ENCODE peak calls at places on chromosomes 12 and 14, in seven cellular contexts. G, X, F, J, D, Q and M are unnamed samples.
A peak's percentile ranks its signal among the peaks of the same experiment; 100 is the strongest.

GRCh38 chr12:123388218-123388947 is 4.5 kb downstream of the KMT5A start:
- DNase-seq in D (peak; percentile 82), F (peak; percentile 63), Q (peak; percentile 90), J (peak; percentile 68), G (peak; percentile 62), X (peak; percentile 83), M (peak; percentile 86)

GRCh38 chr12:31715283-31715825 is 13.5 kb downstream of the AMN1 start:
- DNase-seq in G (no peak), D (no peak), X (peak; percentile 78), Q (no peak), J (peak; percentile 24), F (peak; percentile 2), M (no peak)

GRCh38 chr14:30299915-30300314 is 259.0 kb upstream of the G2E3 start:
- DNase-seq in D (no peak), J (no peak), X (no peak), Q (no peak), G (no peak), F (no peak), M (no peak)

GRCh38 chr14:51458563-51458955 is 193.2 kb upstream of the FRMD6 start:
- DNase-seq in F (peak; percentile 74), Q (no peak), D (no peak), X (no peak), J (no peak), G (no peak), M (no peak)

GRCh38 chr12:9925746-9926393 is 6.3 kb downstream of the CLEC2A start:
- DNase-seq in G (no peak), Q (no peak), X (peak; percentile 52), J (peak; percentile 50), F (peak; percentile 65), D (no peak), M (no peak)

GRCh38 chr14:47921133-47921532 is 245.7 kb upstream of the MDGA2 start:
- DNase-seq in Q (no peak), X (no peak), G (no peak), F (no peak), J (no peak), D (no peak), M (no peak)

GRCh38 chr12:75661927-75662326 is 150.5 kb upstream of the KRR1 start:
- DNase-seq in J (no peak), D (no peak), Q (no peak), G (no peak), F (peak; percentile 91), X (no peak), M (no peak)

GRCh38 chr14:31030406-31030805 is 4.2 kb upstream of the STRN3 start:
- DNase-seq in J (no peak), F (no peak), X (no peak), G (no peak), D (no peak), Q (no peak), M (no peak)

GRCh38 chr14:34750670-34751069 is 36.3 kb upstream of the CFL2 start:
- DNase-seq in Q (no peak), J (no peak), D (no peak), F (peak; percentile 69), X (no peak), G (no peak), M (no peak)

GRCh38 chr12:2052861-2053674 is at the start of gene CACNA1C:
- DNase-seq in F (peak; percentile 59), X (peak; percentile 41), J (peak; percentile 30), Q (peak; percentile 87), G (no peak), D (peak; percentile 46), M (no peak)

GRCh38 chr12:13336216-13336615 is 139.7 kb downstream of the EMP1 start:
- DNase-seq in D (no peak), G (no peak), Q (no peak), F (no peak), X (no peak), J (no peak), M (no peak)

GRCh38 chr14:45686771-45687170 is 433.8 kb upstream of the MIS18BP1 start:
- DNase-seq in G (no peak), J (no peak), Q (no peak), D (no peak), F (peak; percentile 35), X (no peak), M (no peak)

GRCh38 chr12:88291498-88292131 is 149.5 kb downstream of the TMTC3 start:
- DNase-seq in X (no peak), G (no peak), Q (no peak), J (peak; percentile 12), D (no peak), F (no peak), M (no peak)

GRCh38 chr12:52193991-52194390 is 2.2 kb upstream of the KRT80 start:
- DNase-seq in D (no peak), Q (no peak), F (no peak), G (no peak), J (no peak), X (no peak), M (no peak)

GRCh38 chr12:21647179-21647578 is 10.5 kb downstream of the LDHB start:
- DNase-seq in F (no peak), D (no peak), X (no peak), G (no peak), J (no peak), Q (no peak), M (no peak)

GRCh38 chr12:50647479-50647878 is 116.4 kb upstream of the ATF1 start:
- DNase-seq in G (no peak), F (no peak), D (no peak), Q (no peak), J (no peak), X (no peak), M (no peak)

GRCh38 chr14:22532345-22533056 is 56.5 kb downstream of the DAD1 start:
- DNase-seq in F (peak; percentile 28), G (no peak), X (no peak), J (no peak), Q (no peak), D (no peak), M (no peak)

GRCh38 chr12:111368684-111369495 is at the start of gene PHETA1:
- DNase-seq in D (peak; percentile 96), X (peak; percentile 81), J (peak; percentile 87), G (peak; percentile 88), Q (peak; percentile 98), F (peak; percentile 83), M (peak; percentile 96)
- TF ChIP-seq CTCF in D (no peak), X (no peak), J (no peak), G (no peak), Q (no peak), F (no peak), M (no peak)

GRCh38 chr14:105193916-105194782 is 13.0 kb upstream of the NUDT14 start:
- DNase-seq in F (no peak), J (no peak), D (no peak), G (no peak), Q (no peak), X (peak; percentile 53), M (no peak)

GRCh38 chr14:105195051-105195450 is 13.9 kb upstream of the NUDT14 start:
- DNase-seq in G (no peak), X (peak; percentile 18), F (no peak), Q (no peak), J (no peak), D (no peak), M (no peak)

GRCh38 chr14:105195533-105196227 is 14.6 kb upstream of the NUDT14 start:
- DNase-seq in G (no peak), J (no peak), Q (no peak), F (no peak), D (no peak), X (peak; percentile 48), M (no peak)

GRCh38 chr14:105196228-105196960 is 15.3 kb upstream of the NUDT14 start:
- DNase-seq in J (no peak), G (no peak), D (no peak), Q (no peak), X (no peak), F (no peak), M (no peak)

GRCh38 chr14:105192866-105193731 is 12.0 kb upstream of the NUDT14 start:
- DNase-seq in J (no peak), G (no peak), X (peak; percentile 30), Q (no peak), F (no peak), D (no peak), M (no peak)
- TF ChIP-seq CTCF in J (no peak), G (no peak), X (no peak), Q (no peak), F (no peak), D (no peak), M (no peak)

DNA sequence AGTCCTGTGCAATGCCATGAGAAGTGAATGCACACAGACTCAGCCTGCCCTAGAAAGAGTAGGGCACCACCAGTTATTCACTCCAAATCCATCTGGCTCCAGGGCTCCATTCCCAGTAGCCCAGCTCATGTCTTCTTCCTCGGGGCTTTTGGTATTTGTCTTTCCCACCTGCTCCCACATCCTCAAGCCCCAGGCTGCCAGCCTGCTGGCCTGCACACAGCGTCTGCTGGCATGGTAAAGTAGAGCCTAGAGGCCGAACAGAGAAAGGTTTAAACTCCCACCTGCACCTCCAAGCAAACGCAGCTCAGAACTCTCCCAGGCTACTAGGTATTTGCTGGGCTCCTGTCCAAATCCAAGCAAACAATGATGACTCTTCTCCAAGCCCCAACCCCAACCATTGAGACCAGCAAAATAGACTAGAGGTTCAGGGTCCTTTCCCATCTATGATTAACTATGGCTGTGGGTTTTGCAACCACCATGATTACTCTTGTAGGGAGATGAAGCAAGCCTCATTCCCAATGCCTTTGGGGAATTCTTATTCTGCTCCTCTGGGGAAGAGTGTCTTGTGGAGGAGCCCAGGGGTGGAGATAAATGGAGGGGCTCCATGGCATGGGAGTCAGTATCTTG is 5.2 kb upstream of the VDR start:
- DNase-seq in Q (no peak), X (no peak), F (no peak), G (no peak), J (no peak), D (no peak), M (no peak)
- TF ChIP-seq CTCF in Q (no peak), X (no peak), F (no peak), G (no peak), J (no peak), D (no peak), M (no peak)

GRCh38 chr14:77158175-77158908 is 16.8 kb upstream of the ZDHHC22 start:
- DNase-seq in Q (no peak), F (peak; percentile 61), X (no peak), G (no peak), J (peak; percentile 52), D (no peak), M (no peak)
- TF ChIP-seq CTCF in Q (no peak), F (no peak), X (no peak), G (no peak), J (no peak), D (no peak), M (no peak)